ENCODE peak calls at places on chromosomes 3 and 15, in four cellular contexts. O is lower lobe of right lung, X is Peyer's patch, Q is left ventricle myocardium inferior. T is an unnamed sample.

GRCh38 chr3:189677667-189678066 is 46.5 kb downstream of the TP63 start:
- DNase-seq in O (no peak), X (no peak), Q (no peak), T (no peak)

GRCh38 chr3:45943207-45943846 is at the start of gene CXCR6:
- DNase-seq in O (no peak), X (no peak), Q (no peak), T (no peak)

GRCh38 chr15:64452988-64453688 is 7.2 kb upstream of the ZNF609 start:
- DNase-seq in O (no peak), X (no peak), Q (peak; percentile 52), T (no peak)

GRCh38 chr3:1532935-1533606 is 440.2 kb downstream of the CNTN6 start:
- DNase-seq in O (no peak), X (no peak), Q (no peak), T (no peak)

GRCh38 chr15:71931261-71931660 is 120.9 kb downstream of the NR2E3 start:
- DNase-seq in O (no peak), X (no peak), Q (no peak), T (no peak)

GRCh38 chr3:72338942-72339749 is 509.1 kb downstream of the SHQ1 start:
- DNase-seq in O (no peak), X (no peak), Q (peak; percentile 22), T (peak; percentile 90)

GRCh38 chr15:77415450-77416448 is 4.2 kb downstream of the PEAK1 start:
- DNase-seq in O (no peak), X (no peak), Q (no peak), T (no peak)

GRCh38 chr3:12935023-12935860 is 93.9 kb upstream of the RPL32 start:
- DNase-seq in O (no peak), X (no peak), Q (no peak), T (no peak)

GRCh38 chr3:37140899-37141541 is 33.4 kb downstream of the LRRFIP2 start:
- DNase-seq in O (no peak), X (no peak), Q (no peak), T (no peak)

GRCh38 chr3:107430214-107431047 is 53.2 kb downstream of the CCDC54 start:
- DNase-seq in O (no peak), X (no peak), Q (no peak), T (no peak)

GRCh38 chr3:117512975-117513374 is 803.4 kb downstream of the TUSC7 start:
- DNase-seq in O (no peak), X (no peak), Q (no peak), T (no peak)

GRCh38 chr15:25776071-25776740 is 86.9 kb downstream of the ATP10A start:
- DNase-seq in O (no peak), X (no peak), Q (no peak), T (peak; percentile 41)

GRCh38 chr3:64895095-64895494 is 207.3 kb upstream of the ADAMTS9 start:
- DNase-seq in O (no peak), X (no peak), Q (no peak), T (no peak)

GRCh38 chr3:114714957-114715356 is 421.1 kb downstream of the TIGIT start:
- DNase-seq in O (no peak), X (no peak), Q (no peak), T (no peak)

GRCh38 chr3:124800511-124801374 is 70.5 kb downstream of the UMPS start:
- DNase-seq in O (no peak), X (no peak), Q (peak; percentile 72), T (no peak)
- H3K36me3 ChIP-seq in O (peaks cover 13% of the 10 kb centered on the region), X (peaks cover 9% of the 10 kb centered on the region), Q (peaks cover 17% of the 10 kb centered on the region), T (peaks cover 8% of the 10 kb centered on the region)

GRCh38 chr15:67084561-67084960 is 19.2 kb downstream of the SMAD3 start:
- DNase-seq in O (no peak), X (no peak), Q (no peak), T (no peak)
- H3K4me1 ChIP-seq in O (peaks cover 97% of the 10 kb centered on the region), X (peaks cover 3% of the 10 kb centered on the region), Q (peaks cover 100% of the 10 kb centered on the region), T (peaks cover 75% of the 10 kb centered on the region)

DNA sequence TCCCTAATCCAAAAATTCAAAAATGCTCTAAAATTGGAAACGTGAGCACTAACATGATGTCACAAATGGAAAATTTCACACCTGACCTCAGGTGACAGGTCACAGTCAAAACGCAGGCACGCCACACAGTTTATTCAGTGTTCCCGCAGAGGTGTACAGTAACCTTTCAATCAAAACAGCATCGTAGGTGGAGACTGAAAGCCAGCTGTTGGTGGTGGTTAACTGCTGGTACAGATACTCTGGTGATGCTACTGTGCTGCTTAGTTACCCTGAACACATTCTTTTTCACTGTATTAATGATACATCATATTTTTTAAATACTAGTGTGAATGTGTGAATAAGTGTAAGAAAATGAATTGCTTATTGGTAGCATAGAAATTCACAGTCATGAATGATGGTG is 23.8 kb downstream of the RAB11A start:
- DNase-seq in O (no peak), X (no peak), Q (no peak), T (no peak)
- H3K36me3 ChIP-seq in O (peaks cover 57% of the 10 kb centered on the region), X (peaks cover 63% of the 10 kb centered on the region), Q (peaks cover 62% of the 10 kb centered on the region), T (peaks cover 78% of the 10 kb centered on the region)

GRCh38 chr3:30680789-30681188 is 74.4 kb downstream of the TGFBR2 start:
- DNase-seq in O (no peak), X (no peak), Q (peak; percentile 40), T (no peak)

GRCh38 chr3:30681276-30682211 is 75.1 kb downstream of the TGFBR2 start:
- DNase-seq in O (no peak), X (no peak), Q (peak; percentile 64), T (no peak)

GRCh38 chr3:30677347-30677685 is 70.9 kb downstream of the TGFBR2 start:
- DNase-seq in O (no peak), X (no peak), Q (no peak), T (no peak)

GRCh38 chr3:30676424-30677346 is 70.3 kb downstream of the TGFBR2 start:
- DNase-seq in O (no peak), X (no peak), Q (no peak), T (no peak)

GRCh38 chr3:30679045-30679444 is 72.6 kb downstream of the TGFBR2 start:
- DNase-seq in O (no peak), X (no peak), Q (no peak), T (no peak)
- H3K4me1 ChIP-seq in O (peaks cover 72% of the 10 kb centered on the region), X (no peaks in the 10 kb centered on the region), Q (peaks cover 98% of the 10 kb centered on the region), T (peaks cover 26% of the 10 kb centered on the region)